ENCODE peak calls at places on chromosomes 13 and 19, in six cellular contexts. O, V, N, H, Z and W are unnamed samples. For H3K9me3, the result is how much of the 10 kb centered on the place peaks cover.

GRCh38 chr13:99812611-99813010 is 159.0 kb downstream of the ZIC5 start:
- DNase-seq in O (peak), V (no peak), N (peak), H (no peak), Z (no peak), W (no peak)

GRCh38 chr19:14369399-14370168 is 11.7 kb upstream of the ADGRE5 start:
- DNase-seq in O (no peak), V (no peak), N (peak), H (no peak), Z (no peak), W (no peak)

GRCh38 chr13:113670541-113670940 is 3.5 kb downstream of the GRK1 start:
- DNase-seq in O (no peak), V (no peak), N (no peak), H (no peak), Z (no peak), W (no peak)

GRCh38 chr13:98541211-98541610 is 35.7 kb downstream of the STK24 start:
- DNase-seq in O (no peak), V (no peak), N (no peak), H (no peak), Z (no peak), W (no peak)

GRCh38 chr13:34294483-34295129 is 476.7 kb downstream of the RFC3 start:
- DNase-seq in O (no peak), V (no peak), N (no peak), H (no peak), Z (no peak), W (no peak)

GRCh38 chr19:47663911-47664771 is 49.1 kb upstream of the EHD2 start:
- DNase-seq in O (peak), V (no peak), N (peak), H (peak), Z (no peak), W (no peak)

GRCh38 chr13:55345197-55345596 is 1795.5 kb upstream of the PRR20A start:
- DNase-seq in O (no peak), V (no peak), N (no peak), H (no peak), Z (no peak), W (no peak)

GRCh38 chr13:38363219-38363618 is 13.6 kb downstream of the UFM1 start:
- DNase-seq in O (no peak), V (no peak), N (no peak), H (peak), Z (no peak), W (no peak)

GRCh38 chr19:18292810-18293641 is 11.6 kb upstream of the JUND start:
- DNase-seq in O (peak), V (peak), N (peak), H (peak), Z (peak), W (peak)

GRCh38 chr19:33443638-33444195 is 70.2 kb downstream of the CEBPG start:
- DNase-seq in O (no peak), V (no peak), N (no peak), H (no peak), Z (no peak), W (no peak)

GRCh38 chr13:42883771-42884170 is 102.4 kb downstream of the FAM216B start:
- DNase-seq in O (peak), V (peak), N (peak), H (peak), Z (no peak), W (no peak)

GRCh38 chr13:99272481-99272880 is 14.3 kb upstream of the GPR18 start:
- DNase-seq in O (no peak), V (no peak), N (no peak), H (no peak), Z (no peak), W (no peak)

GRCh38 chr13:72696590-72696989 is 30.8 kb downstream of the MZT1 start:
- DNase-seq in O (peak), V (no peak), N (peak), H (no peak), Z (no peak), W (no peak)

GRCh38 chr13:91588541-91588940 is 190.1 kb downstream of the GPC5 start:
- DNase-seq in O (no peak), V (no peak), N (no peak), H (no peak), Z (no peak), W (no peak)

GRCh38 chr13:77863037-77863630 is 55.5 kb downstream of the EDNRB start:
- DNase-seq in O (peak), V (no peak), N (no peak), H (no peak), Z (no peak), W (no peak)

GRCh38 chr13:74250738-74251190 is 116.6 kb upstream of the KLF12 start:
- DNase-seq in O (peak), V (no peak), N (peak), H (no peak), Z (no peak), W (no peak)

GRCh38 chr19:40822161-40822560 is 23.2 kb downstream of the EGLN2 start:
- DNase-seq in O (no peak), V (no peak), N (no peak), H (no peak), Z (no peak), W (peak)

GRCh38 chr13:112852808-112853207 is 116.2 kb upstream of the MCF2L start:
- DNase-seq in O (no peak), V (no peak), N (no peak), H (no peak), Z (no peak), W (no peak)

GRCh38 chr13:40966298-40966697 is 52.8 kb downstream of the ELF1 start:
- DNase-seq in O (no peak), V (no peak), N (no peak), H (no peak), Z (no peak), W (no peak)

GRCh38 chr13:107901996-107902562 is 313.3 kb downstream of the LIG4 start:
- DNase-seq in O (no peak), V (no peak), N (no peak), H (no peak), Z (no peak), W (no peak)

GRCh38 chr13:113882716-113883115 is 18.8 kb upstream of the GAS6 start:
- DNase-seq in O (no peak), V (no peak), N (no peak), H (no peak), Z (no peak), W (no peak)

GRCh38 chr13:27636624-27637288 is 15.1 kb downstream of the POLR1D start:
- DNase-seq in O (no peak), V (no peak), N (peak), H (no peak), Z (no peak), W (no peak)

GRCh38 chr13:40682449-40683240 is 16.2 kb upstream of the FOXO1 start:
- DNase-seq in O (peak), V (no peak), N (peak), H (no peak), Z (no peak), W (no peak)

GRCh38 chr13:114063545-114064515 is 68.6 kb downstream of the RASA3 start:
- DNase-seq in O (peak), V (no peak), N (peak), H (no peak), Z (no peak), W (no peak)

GRCh38 chr19:2613507-2614295 is 88.8 kb downstream of the GNG7 start:
- DNase-seq in O (peak), V (no peak), N (peak), H (no peak), Z (no peak), W (peak)

GRCh38 chr19:6516018-6516658 is 14.0 kb upstream of the TUBB4A start:
- DNase-seq in O (peak), V (peak), N (peak), H (peak), Z (peak), W (peak)

GRCh38 chr13:114328034-114328433 is 13.7 kb downstream of the CHAMP1 start:
- DNase-seq in O (no peak), V (no peak), N (no peak), H (no peak), Z (no peak), W (peak)

GRCh38 chr13:98975822-98976261 is 2.0 kb downstream of the DOCK9 start:
- DNase-seq in O (peak), V (no peak), N (no peak), H (peak), Z (no peak), W (no peak)

GRCh38 chr13:42720116-42720857 is 61.1 kb upstream of the FAM216B start:
- DNase-seq in O (peak), V (no peak), N (peak), H (peak), Z (no peak), W (no peak)

GRCh38 chr19:38402623-38402966 is 298 bp upstream of the FAM98C start:
- DNase-seq in O (no peak), V (no peak), N (no peak), H (no peak), Z (no peak), W (no peak)

GRCh38 chr13:75547917-75548316 is 1.7 kb upstream of the UCHL3 start:
- DNase-seq in O (no peak), V (no peak), N (peak), H (peak), Z (no peak), W (no peak)

GRCh38 chr13:75699062-75699461 is 62.9 kb downstream of the LMO7 start:
- DNase-seq in O (no peak), V (no peak), N (no peak), H (no peak), Z (no peak), W (no peak)

GRCh38 chr19:43777163-43777700 is 3.5 kb downstream of the KCNN4 start:
- DNase-seq in O (peak), V (no peak), N (peak), H (no peak), Z (no peak), W (no peak)

GRCh38 chr13:33015791-33016323 is 366 bp upstream of the KL start:
- DNase-seq in O (peak), V (no peak), N (no peak), H (no peak), Z (no peak), W (peak)

GRCh38 chr13:99153219-99153618 is 47.4 kb upstream of the UBAC2 start:
- DNase-seq in O (no peak), V (no peak), N (no peak), H (no peak), Z (no peak), W (no peak)

GRCh38 chr19:14544977-14545715 is 15.8 kb downstream of the TECR start:
- DNase-seq in O (no peak), V (no peak), N (no peak), H (no peak), Z (no peak), W (no peak)

GRCh38 chr13:20402881-20403280 is 122.8 kb downstream of the CRYL1 start:
- DNase-seq in O (no peak), V (no peak), N (no peak), H (no peak), Z (no peak), W (no peak)

GRCh38 chr13:111636804-111637203 is 316.4 kb downstream of the TEX29 start:
- DNase-seq in O (no peak), V (no peak), N (no peak), H (no peak), Z (no peak), W (peak)

GRCh38 chr13:49998714-49999624 is 2.1 kb downstream of the TRIM13 start:
- DNase-seq in O (no peak), V (no peak), N (no peak), H (no peak), Z (peak), W (peak)

GRCh38 chr19:39031368-39032163 is 783 bp downstream of the FBXO27 start:
- DNase-seq in O (peak), V (peak), N (no peak), H (peak), Z (peak), W (peak)

DNA sequence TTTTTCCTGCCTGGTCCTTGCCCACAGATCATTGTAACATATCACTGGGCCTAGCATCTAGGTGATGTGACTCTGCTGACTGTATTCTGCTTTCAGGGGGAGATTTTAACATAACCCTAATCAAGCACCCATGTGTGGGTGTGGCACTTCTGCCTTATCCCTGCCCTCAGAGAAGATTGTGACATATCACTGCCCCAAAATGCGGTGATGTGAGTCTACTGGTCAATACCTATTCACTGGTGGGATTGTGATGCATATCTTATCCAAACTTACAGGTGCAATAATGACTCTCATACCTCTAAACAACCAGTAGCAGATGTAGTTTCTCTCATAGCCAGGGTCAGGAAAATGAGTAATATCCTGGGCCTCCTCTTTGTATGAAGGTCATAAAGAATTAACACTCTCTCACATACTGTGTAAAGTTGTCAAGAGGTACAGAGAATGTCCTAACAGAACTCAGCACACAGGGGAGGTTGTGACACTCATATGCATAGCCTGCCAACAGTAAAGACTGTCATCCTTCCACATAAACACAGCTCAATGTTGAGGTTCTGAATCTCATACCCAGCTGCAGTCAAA is 12.1 kb upstream of the ZNF681 start:
- DNase-seq in O (no peak), V (no peak), N (no peak), H (no peak), Z (no peak), W (no peak)
- H3K9me3 ChIP-seq in O (under half), V (half or more), N (under half), H (under half), Z (under half), W (under half)

GRCh38 chr19:1409204-1410005 is 2.0 kb downstream of the DAZAP1 start:
- DNase-seq in O (no peak), V (no peak), N (no peak), H (no peak), Z (no peak), W (no peak)

GRCh38 chr19:1406818-1407661 is at the start of gene DAZAP1:
- DNase-seq in O (peak), V (peak), N (peak), H (peak), Z (peak), W (peak)

GRCh38 chr19:1407662-1408299 is 395 bp downstream of the DAZAP1 start:
- DNase-seq in O (no peak), V (no peak), N (no peak), H (no peak), Z (no peak), W (no peak)

GRCh38 chr19:1410136-1410786 is 2.9 kb downstream of the DAZAP1 start:
- DNase-seq in O (peak), V (no peak), N (peak), H (no peak), Z (no peak), W (no peak)

GRCh38 chr19:1408300-1409203 is 1.2 kb downstream of the DAZAP1 start:
- DNase-seq in O (peak), V (peak), N (peak), H (peak), Z (no peak), W (no peak)
- H2BK120ac ChIP-seq in O (peak), V (no peak), N (no peak), H (peak), Z (no peak), W (no peak)

GRCh38 chr19:9945319-9945966 is 9.1 kb upstream of the OLFM2 start:
- DNase-seq in O (peak), V (no peak), N (peak), H (no peak), Z (no peak), W (peak)
- H2AFZ ChIP-seq in O (no peak), V (peak), N (peak), H (no peak), Z (peak), W (peak)

GRCh38 chr19:54665530-54665929 is 2.7 kb downstream of the LILRB4 start:
- DNase-seq in O (no peak), V (no peak), N (no peak), H (no peak), Z (no peak), W (no peak)

GRCh38 chr19:54662730-54663129 is at the start of gene LILRB4:
- DNase-seq in O (no peak), V (no peak), N (no peak), H (no peak), Z (no peak), W (no peak)

GRCh38 chr19:54660967-54661366 is 1.8 kb upstream of the LILRB4 start:
- DNase-seq in O (no peak), V (no peak), N (no peak), H (no peak), Z (no peak), W (no peak)

GRCh38 chr19:54661846-54662489 is 817 bp upstream of the LILRB4 start:
- DNase-seq in O (no peak), V (no peak), N (no peak), H (no peak), Z (no peak), W (no peak)

DNA sequence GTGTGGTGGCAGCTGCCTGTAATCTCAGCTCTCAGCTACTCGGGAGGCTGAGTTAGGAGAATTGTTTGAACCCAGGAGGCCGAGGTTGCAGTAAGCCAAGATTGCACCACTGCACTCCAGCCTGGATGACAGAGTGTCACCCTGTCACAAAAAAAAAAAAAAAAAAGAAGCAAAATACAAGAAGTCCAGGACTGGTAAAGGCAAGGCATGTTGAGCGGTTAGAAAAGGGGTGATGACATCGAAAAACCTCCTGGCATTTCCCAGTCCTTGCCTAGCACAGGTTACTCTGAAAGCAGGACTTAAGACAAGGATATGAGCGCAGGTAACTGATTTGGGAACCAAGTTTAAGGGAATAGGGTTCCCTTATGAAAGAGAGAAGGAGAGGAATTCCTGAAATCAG is 2.5 kb upstream of the LILRB4 start:
- DNase-seq in O (no peak), V (no peak), N (no peak), H (no peak), Z (no peak), W (no peak)
- H3K9me3 ChIP-seq in O (under half), V (under half), N (under half), H (under half), Z (half or more), W (half or more)

GRCh38 chr19:16078311-16078758 is 2.0 kb downstream of the TPM4 start:
- DNase-seq in O (no peak), V (peak), N (peak), H (no peak), Z (no peak), W (no peak)
- H2BK120ac ChIP-seq in O (peak), V (no peak), N (peak), H (peak), Z (no peak), W (peak)

GRCh38 chr19:49453757-49454248 is 778 bp downstream of the ALDH16A1 start:
- DNase-seq in O (no peak), V (no peak), N (no peak), H (no peak), Z (no peak), W (no peak)
- H2AFZ ChIP-seq in O (no peak), V (peak), N (peak), H (peak), Z (no peak), W (no peak)

GRCh38 chr13:19050901-19051300 is 130.7 kb downstream of the TUBA3C start:
- DNase-seq in O (no peak), V (no peak), N (no peak), H (no peak), Z (no peak), W (no peak)

GRCh38 chr13:19052931-19053330 is 128.7 kb downstream of the TUBA3C start:
- DNase-seq in O (no peak), V (no peak), N (no peak), H (no peak), Z (no peak), W (no peak)

GRCh38 chr13:19055611-19056010 is 126.0 kb downstream of the TUBA3C start:
- DNase-seq in O (no peak), V (no peak), N (no peak), H (no peak), Z (no peak), W (no peak)

GRCh38 chr13:19052180-19052579 is 129.4 kb downstream of the TUBA3C start:
- DNase-seq in O (no peak), V (no peak), N (no peak), H (no peak), Z (no peak), W (no peak)

DNA sequence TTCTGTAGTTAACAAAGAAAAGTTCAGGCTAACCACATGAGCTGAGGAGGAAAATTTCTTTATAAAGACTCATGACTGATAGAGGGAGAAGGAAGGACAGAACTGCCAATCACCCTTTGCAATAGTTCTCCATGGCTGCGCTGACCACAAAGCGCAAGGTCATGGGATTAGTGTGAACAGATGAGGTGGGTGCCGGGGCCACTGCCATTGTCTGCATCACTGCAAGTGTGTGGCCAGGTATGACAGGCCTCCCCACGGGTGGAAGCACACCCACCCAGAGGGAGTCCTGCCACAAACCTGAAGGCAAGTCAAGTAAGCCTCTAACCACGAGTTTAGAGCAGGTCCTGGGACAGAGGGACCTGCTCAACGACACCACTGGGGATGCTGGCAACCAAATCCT is 128.1 kb downstream of the TUBA3C start:
- DNase-seq in O (no peak), V (no peak), N (no peak), H (no peak), Z (no peak), W (no peak)
- H3K9me3 ChIP-seq in O (under half), V (under half), N (half or more), H (half or more), Z (half or more), W (half or more)